ENCODE peak calls at places on chromosomes 11 and 22, in seven cellular contexts. R is K562, I is GM12878, K is HCT116, C is SK-N-SH, T is H1, V is HepG2. Z is an unnamed sample.

GRCh38 chr11:129864811-129865210 is 30.6 kb downstream of the NFRKB start:
- DNase-seq in R (no peak), I (no peak), K (no peak), C (no peak), T (no peak), V (no peak), Z (peak)

GRCh38 chr11:113730887-113731726 is 25.0 kb upstream of the TMPRSS5 start:
- DNase-seq in R (peak), I (no peak), K (peak), C (peak), T (peak), V (peak), Z (peak)

GRCh38 chr11:100991541-100991940 is 138.1 kb downstream of the PGR start:
- DNase-seq in R (no peak), I (no peak), K (no peak), C (no peak), T (no peak), V (no peak), Z (no peak)

GRCh38 chr11:64924910-64925284 is 408 bp downstream of the PPP2R5B start:
- DNase-seq in R (peak), I (no peak), K (no peak), C (peak), T (peak), V (no peak), Z (peak)

GRCh38 chr11:43925063-43925931 is 17.1 kb upstream of the C11orf96 start:
- DNase-seq in R (no peak), I (no peak), K (no peak), C (no peak), T (no peak), V (no peak), Z (no peak)

GRCh38 chr11:119571311-119571710 is 148.3 kb upstream of the THY1 start:
- DNase-seq in R (no peak), I (no peak), K (no peak), C (no peak), T (no peak), V (no peak), Z (no peak)

GRCh38 chr11:114762437-114762836 is 84.1 kb downstream of the NXPE2 start:
- DNase-seq in R (peak), I (no peak), K (no peak), C (peak), T (peak), V (peak), Z (peak)

GRCh38 chr11:13324141-13324540 is 46.6 kb downstream of the BMAL1 start:
- DNase-seq in R (no peak), I (no peak), K (no peak), C (no peak), T (no peak), V (no peak), Z (no peak)

GRCh38 chr11:70763606-70764005 is 365.3 kb downstream of the CTTN start:
- DNase-seq in R (no peak), I (no peak), K (no peak), C (no peak), T (no peak), V (no peak), Z (no peak)

GRCh38 chr11:32081129-32081641 is 9.7 kb upstream of the RCN1 start:
- DNase-seq in R (no peak), I (no peak), K (no peak), C (no peak), T (no peak), V (peak), Z (no peak)

GRCh38 chr22:37627545-37627944 is 11.9 kb upstream of the SH3BP1 start:
- DNase-seq in R (no peak), I (no peak), K (no peak), C (no peak), T (no peak), V (no peak), Z (no peak)
- TF ChIP-seq JUND in R (no peak), I (no peak), K (no peak), C (no peak), T (no peak), V (no peak), Z (no peak)

DNA sequence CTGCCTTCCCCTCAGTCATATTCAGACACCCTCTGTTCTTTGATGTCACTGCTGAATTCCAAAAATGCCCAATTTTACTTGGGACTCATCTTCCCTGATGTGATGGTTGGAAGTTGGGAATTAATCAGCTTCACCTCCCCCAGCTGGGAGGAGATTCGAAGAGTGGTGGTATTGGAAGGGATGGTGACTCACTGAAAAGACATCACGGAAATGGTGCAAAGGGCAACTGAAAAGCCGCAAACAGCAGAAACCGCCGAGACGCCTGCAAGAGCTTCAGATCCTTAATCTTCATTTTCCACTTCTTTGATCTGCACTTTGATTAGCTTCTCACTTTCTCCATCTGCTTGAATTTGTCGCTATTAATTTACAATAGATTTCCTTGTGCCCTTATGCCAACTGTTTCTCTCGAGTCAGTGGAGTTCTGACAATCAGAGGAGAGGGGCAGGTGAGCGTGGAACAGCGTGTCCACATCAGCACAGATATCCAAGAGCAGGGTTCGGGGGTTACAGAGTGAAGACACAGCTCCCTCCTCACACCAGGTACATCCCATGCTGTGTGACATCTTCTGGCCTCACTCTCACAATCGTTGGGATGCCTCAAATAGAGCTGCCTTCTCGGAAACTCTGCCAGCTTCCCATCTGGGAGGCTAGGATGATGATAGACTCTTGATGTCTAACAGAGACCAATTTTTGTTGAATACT is 325.4 kb downstream of the BRD1 start:
- DNase-seq in R (no peak), I (no peak), K (peak), C (no peak), T (no peak), V (peak), Z (no peak)
- TF ChIP-seq JUND in R (peak), I (no peak), K (peak), C (no peak), T (no peak), V (no peak), Z (no peak)

DNA sequence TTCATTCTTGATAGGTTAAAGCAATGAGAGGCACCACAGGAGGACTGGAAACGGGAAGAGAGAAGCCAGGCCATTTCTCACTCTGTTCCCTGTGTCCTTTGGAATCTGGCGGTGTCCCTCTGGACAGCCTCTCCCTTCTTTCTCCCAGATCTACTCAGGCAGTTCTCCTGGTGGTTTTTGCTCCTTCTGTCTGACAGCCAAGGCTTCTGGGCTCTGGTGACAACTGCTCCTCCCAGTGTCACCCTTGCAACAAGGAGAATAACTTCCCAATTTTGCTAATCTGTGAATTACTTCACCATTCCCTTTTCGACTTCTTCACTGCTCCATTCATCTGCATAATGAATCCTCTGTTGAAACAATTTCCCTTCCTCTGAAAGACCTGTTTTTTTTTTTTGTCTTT is 56.4 kb upstream of the PDE3B start:
- DNase-seq in R (no peak), I (no peak), K (no peak), C (no peak), T (no peak), V (no peak), Z (no peak)
- TF ChIP-seq JUND in R (no peak), I (no peak), K (no peak), C (no peak), T (no peak), V (no peak), Z (no peak)

GRCh38 chr11:22829231-22830081 is at the start of gene SVIP:
- DNase-seq in R (peak), I (peak), K (peak), C (peak), T (peak), V (peak), Z (peak)
- TF ChIP-seq JUND in R (peak), I (no peak), K (no peak), C (no peak), T (no peak), V (no peak), Z (no peak)